ENCODE peak calls at places on chromosome 19, in six cellular contexts. T is ovary, L is keratinocyte, A is SJSA1, I is endodermal cell, Z is HepG2. F is an unnamed sample.

GRCh38 chr19:42409477-42409876 is 17.7 kb downstream of the LIPE start:
- DNase-seq in T (no peak), L (no peak), A (no peak), I (no peak), Z (no peak), F (peak; percentile 64)

GRCh38 chr19:32719611-32720059 is at the start of gene TDRD12:
- DNase-seq in T (no peak), L (no peak), A (no peak), I (peak; percentile 75), Z (no peak), F (no peak)

GRCh38 chr19:18636183-18636968 is 452 bp upstream of the KLHL26 start:
- DNase-seq in T (peak; percentile 99), L (peak; percentile 98), A (peak; percentile 76), I (peak; percentile 100), Z (peak; percentile 90), F (peak; percentile 98)

GRCh38 chr19:30287259-30287658 is 84.9 kb upstream of the ZNF536 start:
- DNase-seq in T (no peak), L (no peak), A (no peak), I (no peak), Z (no peak), F (no peak)

GRCh38 chr19:18586311-18586710 is 2.3 kb upstream of the REX1BD start:
- DNase-seq in T (no peak), L (no peak), A (no peak), I (no peak), Z (no peak), F (no peak)

GRCh38 chr19:47247308-47247990 is 8.9 kb upstream of the CCDC9 start:
- DNase-seq in T (peak; percentile 78), L (no peak), A (peak; percentile 59), I (peak; percentile 92), Z (peak; percentile 56), F (peak; percentile 79)

GRCh38 chr19:18254546-18255500 is 19.4 kb downstream of the IQCN start:
- DNase-seq in T (no peak), L (no peak), A (no peak), I (peak; percentile 68), Z (no peak), F (no peak)

GRCh38 chr19:49631279-49631588 is 8.7 kb downstream of the RRAS start:
- DNase-seq in T (no peak), L (no peak), A (no peak), I (peak; percentile 39), Z (no peak), F (no peak)

GRCh38 chr19:56681702-56682101 is 10.1 kb upstream of the ZNF835 start:
- DNase-seq in T (no peak), L (no peak), A (no peak), I (no peak), Z (no peak), F (no peak)

GRCh38 chr19:57248646-57249045 is 8.2 kb downstream of the ZNF805 start:
- DNase-seq in T (no peak), L (no peak), A (no peak), I (peak; percentile 13), Z (no peak), F (no peak)

GRCh38 chr19:15449620-15450527 is at the start of gene WIZ:
- DNase-seq in T (peak; percentile 91), L (no peak), A (peak; percentile 35), I (peak; percentile 91), Z (peak; percentile 35), F (peak; percentile 92)

GRCh38 chr19:49014870-49015255 is 2.0 kb downstream of the LHB start:
- DNase-seq in T (no peak), L (no peak), A (no peak), I (no peak), Z (no peak), F (no peak)

GRCh38 chr19:52691737-52692136 is 43.1 kb downstream of the ZNF611 start:
- DNase-seq in T (no peak), L (no peak), A (no peak), I (no peak), Z (no peak), F (no peak)

GRCh38 chr19:30349131-30349730 is 23.0 kb upstream of the ZNF536 start:
- DNase-seq in T (no peak), L (no peak), A (no peak), I (peak; percentile 78), Z (no peak), F (no peak)

GRCh38 chr19:30204721-30205120 is 167.5 kb upstream of the ZNF536 start:
- DNase-seq in T (no peak), L (no peak), A (no peak), I (peak; percentile 18), Z (no peak), F (no peak)

GRCh38 chr19:43780706-43781525 is at the start of gene KCNN4:
- DNase-seq in T (no peak), L (peak; percentile 98), A (peak; percentile 39), I (no peak), Z (no peak), F (no peak)

GRCh38 chr19:53818756-53819155 is 5.4 kb downstream of the NLRP12 start:
- DNase-seq in T (no peak), L (no peak), A (no peak), I (no peak), Z (no peak), F (no peak)

GRCh38 chr19:42270346-42271044 is 1.4 kb downstream of the CIC start:
- DNase-seq in T (peak; percentile 65), L (peak; percentile 83), A (peak; percentile 68), I (no peak), Z (no peak), F (no peak)

GRCh38 chr19:51729781-51730180 is 6.0 kb upstream of the HAS1 start:
- DNase-seq in T (no peak), L (no peak), A (no peak), I (no peak), Z (no peak), F (no peak)

GRCh38 chr19:42143341-42144234 is 11.3 kb upstream of the POU2F2 start:
- DNase-seq in T (no peak), L (no peak), A (no peak), I (peak; percentile 92), Z (no peak), F (no peak)

GRCh38 chr19:30071871-30072270 is 129.8 kb downstream of the URI1 start:
- DNase-seq in T (no peak), L (no peak), A (no peak), I (peak; percentile 29), Z (no peak), F (no peak)

GRCh38 chr19:47663911-47664771 is 49.1 kb upstream of the EHD2 start:
- DNase-seq in T (peak; percentile 61), L (no peak), A (peak; percentile 88), I (no peak), Z (peak; percentile 59), F (no peak)

GRCh38 chr19:44719262-44719701 is 20.3 kb downstream of the CEACAM16 start:
- DNase-seq in T (no peak), L (no peak), A (no peak), I (peak; percentile 66), Z (no peak), F (no peak)

GRCh38 chr19:35442091-35442490 is 6.0 kb upstream of the FFAR2 start:
- DNase-seq in T (no peak), L (no peak), A (no peak), I (no peak), Z (no peak), F (no peak)

GRCh38 chr19:10817291-10818038 is 18.5 kb downstream of the TMED1 start:
- DNase-seq in T (peak; percentile 85), L (no peak), A (peak; percentile 92), I (peak; percentile 46), Z (no peak), F (peak; percentile 49)

GRCh38 chr19:38031423-38031770 is 124.4 kb downstream of the SIPA1L3 start:
- DNase-seq in T (no peak), L (no peak), A (no peak), I (no peak), Z (no peak), F (no peak)

GRCh38 chr19:45508931-45509691 is 1.8 kb downstream of the VASP start:
- DNase-seq in T (peak; percentile 70), L (no peak), A (peak; percentile 42), I (peak; percentile 93), Z (peak; percentile 63), F (peak; percentile 87)

GRCh38 chr19:33988601-33989000 is 183.7 kb upstream of the LSM14A start:
- DNase-seq in T (no peak), L (no peak), A (no peak), I (no peak), Z (no peak), F (no peak)

GRCh38 chr19:15911599-15912237 is 13.8 kb upstream of the CYP4F2 start:
- DNase-seq in T (no peak), L (no peak), A (no peak), I (no peak), Z (no peak), F (no peak)

GRCh38 chr19:55536951-55537740 is at the start of gene SBK2:
- DNase-seq in T (no peak), L (no peak), A (no peak), I (peak; percentile 96), Z (peak; percentile 33), F (no peak)

GRCh38 chr19:39481229-39481545 is 549 bp downstream of the TIMM50 start:
- DNase-seq in T (no peak), L (no peak), A (no peak), I (no peak), Z (no peak), F (no peak)

GRCh38 chr19:8086849-8087248 is 34.3 kb downstream of the CCL25 start:
- DNase-seq in T (no peak), L (no peak), A (no peak), I (no peak), Z (no peak), F (no peak)
- H3K27ac ChIP-seq in T (no peak overlapping the region), L (no peak overlapping the region), A (no peak overlapping the region), I (no peak overlapping the region), Z (no peak overlapping the region), F (no peak overlapping the region)

GRCh38 chr19:1608414-1609391 is 3.4 kb upstream of the UQCR11 start:
- DNase-seq in T (no peak), L (no peak), A (no peak), I (no peak), Z (no peak), F (no peak)
- H3K27ac ChIP-seq in T (no peak overlapping the region), L (no peak overlapping the region), A (no peak overlapping the region), I (no peak overlapping the region), Z (no peak overlapping the region), F (no peak overlapping the region)

GRCh38 chr19:5961969-5962945 is 15.7 kb downstream of the RANBP3 start:
- DNase-seq in T (no peak), L (no peak), A (peak; percentile 27), I (no peak), Z (peak; percentile 98), F (no peak)
- H3K27ac ChIP-seq in T (no peak overlapping the region), L (no peak overlapping the region), A (no peak overlapping the region), I (peak overlapping the region; percentile 2), Z (peak overlapping the region; percentile 95), F (peak overlapping the region; percentile 68)

GRCh38 chr19:23764781-23765180 is 6.1 kb upstream of the ZNF681 start:
- DNase-seq in T (no peak), L (no peak), A (no peak), I (no peak), Z (no peak), F (no peak)
- H3K27ac ChIP-seq in T (no peak overlapping the region), L (no peak overlapping the region), A (no peak overlapping the region), I (no peak overlapping the region), Z (no peak overlapping the region), F (no peak overlapping the region)

F was measured in heart right ventricle.